ENCODE peak calls at places on chromosomes 7 and 10, in five cellular contexts. Z is ovary, S is psoas muscle, B is colonic mucosa, Q is body of pancreas. C is an unnamed sample. For H3K4me1, the result is how much of the 10 kb centered on the place peaks cover.

GRCh38 chr10:32169556-32169955 is 113.3 kb upstream of the KIF5B start:
- DNase-seq in Z (no peak), S (no peak), B (no peak), Q (peak), C (no peak)

GRCh38 chr10:126777726-126778125 is 107.2 kb upstream of the C10orf90 start:
- DNase-seq in Z (no peak), S (no peak), B (no peak), Q (no peak), C (no peak)

GRCh38 chr10:88793747-88794299 is 8.7 kb upstream of the LIPM start:
- DNase-seq in Z (no peak), S (no peak), B (no peak), Q (no peak), C (no peak)

GRCh38 chr10:10680496-10680895 is 337.2 kb upstream of the CELF2 start:
- DNase-seq in Z (no peak), S (no peak), B (no peak), Q (peak), C (no peak)

GRCh38 chr10:78977761-78978305 is 90.9 kb upstream of the ZMIZ1 start:
- DNase-seq in Z (peak), S (peak), B (no peak), Q (peak), C (no peak)

GRCh38 chr7:110943686-110944350 is 147.1 kb upstream of the LRRN3 start:
- DNase-seq in Z (no peak), S (no peak), B (no peak), Q (no peak), C (no peak)

GRCh38 chr10:48406204-48406603 is 99.7 kb downstream of the MAPK8 start:
- DNase-seq in Z (no peak), S (no peak), B (no peak), Q (no peak), C (no peak)

GRCh38 chr7:6279341-6279740 is 6.9 kb upstream of the CYTH3 start:
- DNase-seq in Z (no peak), S (no peak), B (no peak), Q (no peak), C (no peak)

GRCh38 chr10:3813986-3814831 is 29.2 kb upstream of the KLF6 start:
- DNase-seq in Z (no peak), S (no peak), B (no peak), Q (no peak), C (no peak)

GRCh38 chr10:91907033-91907594 is 2.2 kb downstream of the FGFBP3 start:
- DNase-seq in Z (no peak), S (no peak), B (no peak), Q (no peak), C (no peak)

GRCh38 chr10:11264481-11265044 is 246.9 kb downstream of the CELF2 start:
- DNase-seq in Z (no peak), S (no peak), B (no peak), Q (no peak), C (no peak)

GRCh38 chr10:114138581-114138980 is 35.4 kb downstream of the CCDC186 start:
- DNase-seq in Z (no peak), S (no peak), B (no peak), Q (no peak), C (no peak)

GRCh38 chr7:73827568-73828106 is 3.2 kb upstream of the CLDN4 start:
- DNase-seq in Z (no peak), S (no peak), B (peak), Q (peak), C (no peak)

GRCh38 chr10:77626266-77626935 is 11.2 kb downstream of the KCNMA1 start:
- DNase-seq in Z (no peak), S (no peak), B (no peak), Q (no peak), C (no peak)

GRCh38 chr7:139526578-139527544 is 3.4 kb downstream of the CLEC2L start:
- DNase-seq in Z (no peak), S (no peak), B (no peak), Q (no peak), C (no peak)

GRCh38 chr10:124354411-124355382 is 64.0 kb downstream of the OAT start:
- DNase-seq in Z (peak), S (peak), B (peak), Q (peak), C (peak)

GRCh38 chr7:23864984-23865383 is 155.0 kb downstream of the STK31 start:
- DNase-seq in Z (no peak), S (no peak), B (no peak), Q (no peak), C (no peak)

GRCh38 chr10:31157125-31157983 is 125.7 kb upstream of the ZNF438 start:
- DNase-seq in Z (peak), S (peak), B (no peak), Q (no peak), C (peak)

GRCh38 chr7:112308974-112309373 is 102.5 kb downstream of the ZNF277 start:
- DNase-seq in Z (no peak), S (no peak), B (no peak), Q (no peak), C (no peak)

GRCh38 chr10:49191349-49191748 is 3.2 kb upstream of the TMEM273 start:
- DNase-seq in Z (no peak), S (no peak), B (no peak), Q (no peak), C (no peak)

GRCh38 chr10:14782691-14783363 is 8.1 kb upstream of the FAM107B start:
- DNase-seq in Z (no peak), S (no peak), B (peak), Q (no peak), C (no peak)

GRCh38 chr7:31893365-31893764 is 176.8 kb downstream of the PDE1C start:
- DNase-seq in Z (no peak), S (no peak), B (no peak), Q (no peak), C (no peak)

GRCh38 chr10:62861507-62861906 is 45.3 kb upstream of the EGR2 start:
- DNase-seq in Z (no peak), S (no peak), B (no peak), Q (no peak), C (no peak)
- H3K4me1 ChIP-seq in Z (under half), S (under half), B (under half), Q (under half), C (under half)

GRCh38 chr10:94631077-94631476 is 52.5 kb upstream of the CYP2C18 start:
- DNase-seq in Z (no peak), S (no peak), B (no peak), Q (no peak), C (no peak)

GRCh38 chr10:94632954-94633353 is 50.6 kb upstream of the CYP2C18 start:
- DNase-seq in Z (no peak), S (no peak), B (no peak), Q (no peak), C (no peak)

GRCh38 chr10:94627511-94627910 is 56.0 kb upstream of the CYP2C18 start:
- DNase-seq in Z (no peak), S (no peak), B (no peak), Q (no peak), C (no peak)

GRCh38 chr10:94626476-94626875 is 57.1 kb upstream of the CYP2C18 start:
- DNase-seq in Z (no peak), S (no peak), B (no peak), Q (no peak), C (no peak)

GRCh38 chr10:94630017-94630688 is 53.4 kb upstream of the CYP2C18 start:
- DNase-seq in Z (no peak), S (no peak), B (no peak), Q (no peak), C (no peak)
- TF ChIP-seq CTCF in Z (no peak), S (peak), B (peak), Q (peak), C (peak)

GRCh38 chr7:93150200-93150835 is 2.1 kb upstream of the SAMD9L start:
- DNase-seq in Z (no peak), S (no peak), B (no peak), Q (no peak), C (no peak)
- H3K27ac ChIP-seq in Z (no peak), S (no peak), B (no peak), Q (no peak), C (no peak)

DNA sequence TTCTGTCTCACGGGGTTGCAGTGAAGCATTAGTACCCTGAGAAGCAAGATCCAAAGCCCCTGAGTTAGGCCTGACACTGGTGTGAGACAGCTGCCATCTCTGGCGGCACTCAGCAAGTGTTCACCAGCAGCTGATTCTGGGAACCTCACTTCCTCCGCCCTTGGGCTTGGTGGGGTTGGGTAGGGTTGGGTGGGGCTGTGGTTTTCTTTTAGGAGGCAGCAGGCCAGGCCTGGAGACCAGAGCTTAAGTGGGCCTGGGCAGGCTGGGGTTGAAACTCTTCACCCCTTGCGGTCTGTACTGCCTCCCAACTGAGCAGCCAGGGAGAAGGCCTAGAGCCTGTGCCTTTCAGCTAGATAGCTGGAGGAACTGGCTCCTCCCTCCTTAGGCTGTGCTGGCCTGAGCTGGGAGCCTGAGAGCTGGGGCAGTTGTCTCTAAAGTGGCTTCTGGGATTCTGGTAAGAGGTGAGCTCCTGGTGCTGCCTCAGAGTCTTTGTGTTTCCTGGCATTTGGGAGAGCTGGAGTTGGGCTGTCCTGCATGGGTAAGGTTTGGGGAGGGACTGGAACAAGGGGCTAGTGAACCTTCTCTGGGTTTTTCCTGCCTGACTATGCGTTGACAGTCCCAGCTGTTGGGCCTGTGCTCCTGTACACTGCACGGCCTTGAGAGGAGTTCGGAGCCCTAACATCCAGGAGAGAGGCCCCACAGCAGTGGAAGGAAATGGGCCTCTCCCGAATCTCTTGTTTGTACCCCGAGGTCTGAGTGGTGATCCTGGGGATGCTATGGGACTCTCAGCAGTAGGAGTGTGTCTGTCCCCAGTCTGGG is 5.1 kb downstream of the TSPAN14 start:
- DNase-seq in Z (no peak), S (peak), B (peak), Q (peak), C (peak)
- H3K4me1 ChIP-seq in Z (under half), S (half or more), B (half or more), Q (half or more), C (half or more)

DNA sequence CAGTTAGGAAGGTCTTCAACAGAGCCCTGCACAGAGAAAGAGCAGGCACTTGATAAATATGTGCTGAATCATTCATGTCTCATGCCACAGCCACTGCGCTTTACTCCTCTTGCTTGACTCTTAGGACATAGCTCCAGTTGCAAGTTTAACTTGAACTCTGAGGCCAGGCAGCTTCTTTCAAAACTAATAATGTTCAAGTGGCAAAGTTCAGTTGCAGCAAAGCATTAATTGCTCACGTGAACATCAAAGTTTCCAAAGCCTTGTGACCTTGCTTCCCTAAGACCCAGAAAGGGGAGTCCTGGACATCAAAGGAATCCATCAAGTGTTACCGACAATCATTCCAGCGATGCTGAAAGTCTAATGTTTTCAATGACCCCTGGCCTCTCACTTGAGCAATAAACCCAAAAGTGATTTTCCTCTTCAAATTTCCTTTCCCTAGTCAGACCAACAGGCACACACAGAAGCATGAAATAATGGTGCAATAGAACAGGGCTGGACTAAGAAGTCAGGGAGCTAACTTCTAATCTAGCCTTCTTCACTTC is 21.8 kb upstream of the TECTB start:
- DNase-seq in Z (no peak), S (no peak), B (no peak), Q (no peak), C (no peak)
- TF ChIP-seq CTCF in Z (no peak), S (no peak), B (no peak), Q (no peak), C (no peak)

DNA sequence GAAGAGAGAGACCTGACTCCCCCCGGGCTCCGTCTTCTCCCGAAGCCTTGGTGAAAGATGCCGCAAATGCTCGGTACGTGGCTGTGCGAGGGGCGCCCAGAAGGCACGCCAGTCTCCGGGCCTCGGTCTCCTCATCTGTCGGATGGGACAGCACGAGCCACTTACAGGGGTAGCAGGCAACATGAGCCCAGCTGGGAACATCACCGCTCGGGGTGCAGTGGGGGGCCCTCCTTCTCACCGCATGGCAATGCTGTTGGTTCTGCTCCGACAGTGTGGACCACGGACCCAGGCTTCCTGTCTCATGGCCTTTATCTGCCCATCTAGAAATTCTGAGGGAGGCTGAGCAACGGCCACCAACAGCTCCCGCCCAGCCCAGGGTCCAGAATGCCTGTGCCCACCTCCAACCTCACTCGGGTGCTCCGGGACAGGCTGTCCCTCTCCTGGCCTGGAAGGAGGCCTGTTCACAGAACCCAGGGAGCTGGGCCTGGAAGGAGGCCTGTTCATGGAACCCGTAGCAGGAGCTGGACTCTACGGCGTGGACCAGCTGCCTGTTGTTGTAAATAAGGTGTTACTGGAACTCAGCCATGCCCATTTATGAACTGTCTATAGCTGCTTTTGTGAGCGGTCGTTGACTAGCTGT is 15.8 kb downstream of the ADAP1 start:
- DNase-seq in Z (no peak), S (no peak), B (no peak), Q (no peak), C (no peak)
- H3K27ac ChIP-seq in Z (no peak), S (no peak), B (no peak), Q (no peak), C (no peak)

GRCh38 chr7:131038153-131038552 is 289.5 kb upstream of the MKLN1 start:
- DNase-seq in Z (no peak), S (no peak), B (no peak), Q (no peak), C (no peak)
- H3K4me1 ChIP-seq in Z (under half), S (half or more), B (under half), Q (under half), C (under half)